ENCODE peak calls at places on chromosomes 12 and 14, in four cellular contexts. M is fibroblast of mammary gland, R is cardiac muscle cell, I is GM13977. K is an unnamed sample.

GRCh38 chr12:84596276-84596675 is 316.3 kb downstream of the SLC6A15 start:
- DNase-seq in M (no peak), R (no peak), I (no peak), K (no peak)

GRCh38 chr12:74031045-74031444 is 506.6 kb upstream of the ATXN7L3B start:
- DNase-seq in M (no peak), R (no peak), I (no peak), K (no peak)

GRCh38 chr12:12791756-12792346 is 6.4 kb downstream of the APOLD1 start:
- DNase-seq in M (peak), R (peak), I (no peak), K (no peak)

GRCh38 chr12:55624056-55624455 is 12.6 kb upstream of the OR10P1 start:
- DNase-seq in M (peak), R (no peak), I (peak), K (peak)

GRCh38 chr14:54669759-54670630 is 103.1 kb downstream of the SAMD4A start:
- DNase-seq in M (peak), R (peak), I (no peak), K (no peak)

GRCh38 chr12:50059440-50060119 is 2.2 kb downstream of the ASIC1 start:
- DNase-seq in M (no peak), R (no peak), I (no peak), K (peak)

GRCh38 chr12:105257321-105257728 is 21.4 kb upstream of the APPL2 start:
- DNase-seq in M (peak), R (peak), I (no peak), K (no peak)

GRCh38 chr12:120215357-120215735 is 14.4 kb upstream of the RPLP0 start:
- DNase-seq in M (no peak), R (no peak), I (no peak), K (no peak)

GRCh38 chr14:49036236-49036635 is 549.9 kb downstream of the RPS29 start:
- DNase-seq in M (no peak), R (no peak), I (no peak), K (no peak)

GRCh38 chr14:102016420-102017090 is 52.2 kb downstream of the DYNC1H1 start:
- DNase-seq in M (no peak), R (no peak), I (no peak), K (no peak)

GRCh38 chr12:10031771-10032175 is 1.3 kb downstream of the CLEC9A start:
- DNase-seq in M (peak), R (peak), I (no peak), K (no peak)

GRCh38 chr12:116939734-116940133 is 29.0 kb downstream of the FBXW8 start:
- DNase-seq in M (no peak), R (no peak), I (no peak), K (no peak)

GRCh38 chr14:104924421-104925213 is at the start of gene PLD4:
- DNase-seq in M (no peak), R (no peak), I (peak), K (peak)

GRCh38 chr12:19304149-19304780 is 135.0 kb upstream of the AEBP2 start:
- DNase-seq in M (no peak), R (no peak), I (no peak), K (no peak)

GRCh38 chr14:88895116-88895515 is 70.7 kb downstream of the TTC8 start:
- DNase-seq in M (peak), R (peak), I (no peak), K (no peak)

GRCh38 chr14:63860146-63860545 is 7.3 kb downstream of the SYNE2 start:
- DNase-seq in M (no peak), R (no peak), I (no peak), K (no peak)

GRCh38 chr12:94938583-94938982 is 64.9 kb downstream of the NDUFA12 start:
- DNase-seq in M (no peak), R (no peak), I (no peak), K (no peak)

GRCh38 chr12:55922126-55922525 is 5.6 kb downstream of the PYM1 start:
- DNase-seq in M (peak), R (no peak), I (no peak), K (no peak)

GRCh38 chr14:89013098-89013504 is 188.7 kb downstream of the TTC8 start:
- DNase-seq in M (peak), R (peak), I (no peak), K (peak)

GRCh38 chr12:106704081-106704480 is 70.4 kb upstream of the RIC8B start:
- DNase-seq in M (no peak), R (peak), I (no peak), K (no peak)

GRCh38 chr12:110546339-110546738 is 36.8 kb downstream of the PPTC7 start:
- DNase-seq in M (peak), R (peak), I (no peak), K (no peak)

GRCh38 chr12:94099191-94099983 is 49.0 kb upstream of the PLXNC1 start:
- DNase-seq in M (peak), R (peak), I (no peak), K (no peak)

GRCh38 chr12:86521870-86522269 is 265.7 kb upstream of the MGAT4C start:
- DNase-seq in M (no peak), R (no peak), I (no peak), K (no peak)

GRCh38 chr14:100486025-100486828 is 101.0 kb downstream of the BEGAIN start:
- DNase-seq in M (peak), R (peak), I (peak), K (peak)

GRCh38 chr12:100564090-100564489 is 9.4 kb upstream of the GAS2L3 start:
- DNase-seq in M (no peak), R (peak), I (no peak), K (no peak)

GRCh38 chr12:53425515-53426150 is 2.0 kb downstream of the AMHR2 start:
- DNase-seq in M (no peak), R (peak), I (no peak), K (no peak)

GRCh38 chr14:31897581-31898186 is 179.4 kb upstream of the ARHGAP5 start:
- DNase-seq in M (peak), R (peak), I (no peak), K (no peak)

GRCh38 chr12:102527256-102527720 is 46.9 kb upstream of the IGF1 start:
- DNase-seq in M (peak), R (peak), I (no peak), K (no peak)

GRCh38 chr12:68559984-68560822 is 50.5 kb upstream of the RAP1B start:
- DNase-seq in M (no peak), R (peak), I (no peak), K (peak)

GRCh38 chr14:96053600-96054381 is 14.6 kb downstream of the C14orf132 start:
- DNase-seq in M (peak), R (peak), I (no peak), K (no peak)

GRCh38 chr14:20671597-20672283 is 12.6 kb upstream of the RNASE4 start:
- DNase-seq in M (no peak), R (no peak), I (no peak), K (peak)

GRCh38 chr14:60648169-60648933 is 926 bp downstream of the SIX1 start:
- DNase-seq in M (peak), R (peak), I (peak), K (no peak)

GRCh38 chr12:49094104-49094948 is at the start of gene DHH:
- DNase-seq in M (no peak), R (peak), I (no peak), K (no peak)

GRCh38 chr12:57188090-57188425 is 28.5 kb upstream of the NXPH4 start:
- DNase-seq in M (no peak), R (no peak), I (no peak), K (no peak)
- TF ChIP-seq CTCF in M (no peak), R (no peak), I (no peak), K (no peak)

DNA sequence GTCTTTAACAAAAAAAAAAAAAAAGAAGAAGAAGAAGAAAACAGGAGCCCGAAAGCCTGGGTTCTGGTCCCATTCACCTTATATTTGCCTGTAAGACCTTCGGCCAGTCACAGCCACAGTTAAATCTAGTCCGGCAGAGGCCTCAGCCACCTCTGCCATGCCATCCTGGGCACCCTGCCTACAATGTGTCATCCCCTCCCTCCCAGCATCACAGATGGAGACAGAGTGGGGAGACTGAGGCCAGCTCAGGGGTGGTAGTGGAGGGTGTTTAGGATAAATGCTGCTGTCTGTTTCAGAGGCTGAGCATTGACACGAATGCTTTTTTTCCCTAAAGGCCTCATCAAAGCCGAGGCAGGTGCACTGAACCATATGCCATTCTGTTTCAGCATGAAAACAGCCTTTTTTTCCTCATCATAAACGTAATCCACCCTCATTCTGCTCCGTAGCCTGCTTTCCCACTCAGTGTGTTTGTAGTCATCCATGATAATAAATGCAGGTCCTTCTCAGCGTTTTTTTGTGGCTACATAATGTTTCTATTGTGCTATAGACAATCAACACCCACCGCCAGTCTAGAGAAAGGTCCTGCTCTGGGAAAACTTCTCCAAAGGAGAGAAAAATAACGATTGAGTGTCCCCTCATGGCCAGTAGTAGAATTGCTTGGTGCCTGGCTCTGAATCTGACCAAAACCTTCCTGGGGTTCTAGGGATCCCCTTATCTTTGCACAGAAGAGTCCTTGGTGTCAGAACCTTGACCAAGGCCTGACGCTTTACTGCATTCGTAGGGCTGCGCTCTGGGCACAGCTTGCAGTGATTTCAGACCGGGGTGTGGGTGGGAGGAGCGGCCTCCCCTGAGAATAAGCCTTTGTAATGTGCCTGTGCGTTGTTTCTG is 41.1 kb upstream of the TSPAN9 start:
- DNase-seq in M (peak), R (peak), I (no peak), K (no peak)
- TF ChIP-seq CTCF in M (peak), R (peak), I (peak), K (peak)

GRCh38 chr12:131163189-131163738 is 209.6 kb downstream of the ADGRD1 start:
- DNase-seq in M (no peak), R (no peak), I (no peak), K (no peak)
- TF ChIP-seq CTCF in M (no peak), R (no peak), I (no peak), K (no peak)

DNA sequence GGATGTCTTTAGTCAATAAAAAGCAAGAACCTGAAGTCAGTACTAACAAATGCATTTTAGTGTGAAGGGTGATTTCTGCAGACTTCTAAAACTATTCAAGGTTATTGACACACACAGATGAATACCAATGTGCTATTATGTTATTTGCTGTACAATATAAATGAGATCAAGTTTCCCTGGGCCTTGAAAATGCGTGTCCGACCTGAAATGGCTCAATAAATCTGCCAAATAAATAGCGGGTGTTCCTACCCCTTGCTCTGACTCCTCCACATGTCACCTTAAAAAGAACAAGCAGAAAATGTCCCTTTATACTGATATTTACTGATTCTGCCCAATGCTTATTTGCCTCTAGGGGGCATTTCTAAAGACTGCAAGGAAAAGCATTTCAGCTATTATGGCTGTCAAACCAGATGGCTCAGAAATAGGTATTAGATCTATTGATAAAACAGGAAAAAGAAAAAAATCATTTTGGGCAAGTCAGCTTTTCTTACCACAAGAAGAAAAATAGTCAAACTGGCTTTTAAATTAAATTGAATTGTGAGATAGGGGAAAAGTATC is 367.3 kb upstream of the KITLG start:
- DNase-seq in M (no peak), R (no peak), I (no peak), K (no peak)
- TF ChIP-seq CTCF in M (peak), R (no peak), I (no peak), K (no peak)

GRCh38 chr14:91315844-91316267 is 71.4 kb upstream of the GPR68 start:
- DNase-seq in M (no peak), R (no peak), I (peak), K (peak)
- TF ChIP-seq CTCF in M (no peak), R (no peak), I (peak), K (peak)

DNA sequence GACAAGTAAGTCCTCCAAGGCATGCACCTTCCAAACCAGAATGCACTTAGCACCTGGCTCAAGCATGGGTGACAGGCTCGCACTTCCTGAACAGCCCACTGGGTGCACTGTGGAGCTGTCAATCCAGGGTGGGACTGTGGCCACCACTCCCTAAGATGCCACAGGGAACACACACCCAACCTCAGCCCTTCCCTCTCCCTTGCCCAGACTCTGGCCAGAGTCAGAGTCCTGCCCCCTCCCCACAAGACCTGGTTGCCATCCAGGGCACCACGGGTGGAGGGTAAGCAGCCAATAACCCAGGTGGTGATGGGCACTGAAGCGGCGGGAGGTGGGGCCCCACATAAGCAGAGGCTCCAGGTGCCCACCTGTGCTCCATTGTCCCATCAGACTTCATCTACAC is 160.6 kb downstream of the MYRFL start:
- DNase-seq in M (no peak), R (no peak), I (no peak), K (peak)
- TF ChIP-seq CTCF in M (peak), R (peak), I (peak), K (peak)

K was measured in GM12865.